ENCODE peak calls at places on chromosomes 1 and 21, in nine cellular contexts. One of them, this sample, is unnamed.

GRCh38 chr21:45294509-45295291 is 7.0 kb upstream of the POFUT2 start:
- DNase-seq in endothelial cell: peak; percentile 37
- DNase-seq in Caco-2: peak; percentile 41
- DNase-seq in RWPE1: no peak
- DNase-seq in Peyer's patch: peak; percentile 81
- DNase-seq in upper lobe of right lung: peak; percentile 77
- DNase-seq in glutamatergic neuron: no peak
- DNase-seq in A549: no peak
- DNase-seq in bronchial epithelial cell: peak; percentile 13
- DNase-seq in this sample: no peak

GRCh38 chr1:241934181-241934815 is 23.3 kb upstream of the BECN2 start:
- DNase-seq in endothelial cell: peak; percentile 43
- DNase-seq in Caco-2: no peak
- DNase-seq in RWPE1: no peak
- DNase-seq in Peyer's patch: no peak
- DNase-seq in upper lobe of right lung: no peak
- DNase-seq in glutamatergic neuron: no peak
- DNase-seq in A549: no peak
- DNase-seq in bronchial epithelial cell: peak; percentile 11
- DNase-seq in this sample: no peak

GRCh38 chr1:187566371-187566770 is 737.6 kb downstream of the PLA2G4A start:
- DNase-seq in endothelial cell: no peak
- DNase-seq in Caco-2: no peak
- DNase-seq in RWPE1: no peak
- DNase-seq in Peyer's patch: no peak
- DNase-seq in upper lobe of right lung: no peak
- DNase-seq in glutamatergic neuron: no peak
- DNase-seq in A549: no peak
- DNase-seq in bronchial epithelial cell: no peak
- DNase-seq in this sample: peak; percentile 32

GRCh38 chr1:226135059-226135651 is 51.4 kb downstream of the ACBD3 start:
- DNase-seq in endothelial cell: no peak
- DNase-seq in Caco-2: no peak
- DNase-seq in RWPE1: no peak
- DNase-seq in Peyer's patch: peak; percentile 77
- DNase-seq in upper lobe of right lung: peak; percentile 89
- DNase-seq in glutamatergic neuron: no peak
- DNase-seq in A549: no peak
- DNase-seq in bronchial epithelial cell: peak; percentile 29
- DNase-seq in this sample: no peak

GRCh38 chr1:76868916-76869315 is 1.6 kb downstream of the ST6GALNAC5 start:
- DNase-seq in endothelial cell: peak; percentile 36
- DNase-seq in Caco-2: no peak
- DNase-seq in RWPE1: no peak
- DNase-seq in Peyer's patch: no peak
- DNase-seq in upper lobe of right lung: no peak
- DNase-seq in glutamatergic neuron: peak; percentile 44
- DNase-seq in A549: no peak
- DNase-seq in bronchial epithelial cell: no peak
- DNase-seq in this sample: no peak

GRCh38 chr1:54402896-54403295 is 3.3 kb downstream of the SSBP3 start:
- DNase-seq in endothelial cell: no peak
- DNase-seq in Caco-2: no peak
- DNase-seq in RWPE1: no peak
- DNase-seq in Peyer's patch: no peak
- DNase-seq in upper lobe of right lung: no peak
- DNase-seq in glutamatergic neuron: no peak
- DNase-seq in A549: no peak
- DNase-seq in bronchial epithelial cell: peak; percentile 59
- DNase-seq in this sample: no peak

GRCh38 chr21:40516336-40516735 is 330.6 kb downstream of the DSCAM start:
- DNase-seq in endothelial cell: peak; percentile 23
- DNase-seq in Caco-2: no peak
- DNase-seq in RWPE1: no peak
- DNase-seq in Peyer's patch: no peak
- DNase-seq in upper lobe of right lung: no peak
- DNase-seq in glutamatergic neuron: no peak
- DNase-seq in A549: no peak
- DNase-seq in bronchial epithelial cell: no peak
- DNase-seq in this sample: no peak

GRCh38 chr21:32807717-32808380 is 36.3 kb upstream of the PAXBP1 start:
- DNase-seq in endothelial cell: no peak
- DNase-seq in Caco-2: no peak
- DNase-seq in RWPE1: peak; percentile 30
- DNase-seq in Peyer's patch: no peak
- DNase-seq in upper lobe of right lung: no peak
- DNase-seq in glutamatergic neuron: no peak
- DNase-seq in A549: no peak
- DNase-seq in bronchial epithelial cell: peak; percentile 30
- DNase-seq in this sample: peak; percentile 62

GRCh38 chr1:97632075-97632474 is 288.8 kb downstream of the DPYD start:
- DNase-seq in endothelial cell: no peak
- DNase-seq in Caco-2: no peak
- DNase-seq in RWPE1: peak; percentile 4
- DNase-seq in Peyer's patch: no peak
- DNase-seq in upper lobe of right lung: no peak
- DNase-seq in glutamatergic neuron: no peak
- DNase-seq in A549: no peak
- DNase-seq in bronchial epithelial cell: peak; percentile 82
- DNase-seq in this sample: peak; percentile 17

GRCh38 chr1:111734426-111734825 is 4.8 kb downstream of the INKA2 start:
- DNase-seq in endothelial cell: no peak
- DNase-seq in Caco-2: no peak
- DNase-seq in RWPE1: no peak
- DNase-seq in Peyer's patch: no peak
- DNase-seq in upper lobe of right lung: no peak
- DNase-seq in glutamatergic neuron: no peak
- DNase-seq in A549: no peak
- DNase-seq in bronchial epithelial cell: no peak
- DNase-seq in this sample: no peak

GRCh38 chr1:8718878-8719361 is 98.5 kb downstream of the RERE start:
- DNase-seq in endothelial cell: no peak
- DNase-seq in Caco-2: no peak
- DNase-seq in RWPE1: no peak
- DNase-seq in Peyer's patch: no peak
- DNase-seq in upper lobe of right lung: no peak
- DNase-seq in glutamatergic neuron: peak; percentile 28
- DNase-seq in A549: no peak
- DNase-seq in bronchial epithelial cell: no peak
- DNase-seq in this sample: no peak
- TF ChIP-seq CTCF in endothelial cell: no peak
- TF ChIP-seq CTCF in Caco-2: no peak
- TF ChIP-seq CTCF in RWPE1: no peak
- TF ChIP-seq CTCF in Peyer's patch: no peak
- TF ChIP-seq CTCF in upper lobe of right lung: no peak
- TF ChIP-seq CTCF in glutamatergic neuron: peak; percentile 33
- TF ChIP-seq CTCF in A549: peak; percentile 44
- TF ChIP-seq CTCF in bronchial epithelial cell: no peak
- TF ChIP-seq CTCF in this sample: no peak

GRCh38 chr21:31683029-31683428 is 23.5 kb downstream of the SOD1 start:
- DNase-seq in endothelial cell: no peak
- DNase-seq in Caco-2: no peak
- DNase-seq in RWPE1: peak; percentile 17
- DNase-seq in Peyer's patch: no peak
- DNase-seq in upper lobe of right lung: no peak
- DNase-seq in glutamatergic neuron: no peak
- DNase-seq in A549: no peak
- DNase-seq in bronchial epithelial cell: no peak
- DNase-seq in this sample: no peak
- TF ChIP-seq CTCF in endothelial cell: no peak
- TF ChIP-seq CTCF in Caco-2: no peak
- TF ChIP-seq CTCF in RWPE1: no peak
- TF ChIP-seq CTCF in Peyer's patch: no peak
- TF ChIP-seq CTCF in upper lobe of right lung: no peak
- TF ChIP-seq CTCF in glutamatergic neuron: no peak
- TF ChIP-seq CTCF in A549: no peak
- TF ChIP-seq CTCF in bronchial epithelial cell: no peak
- TF ChIP-seq CTCF in this sample: no peak

DNA sequence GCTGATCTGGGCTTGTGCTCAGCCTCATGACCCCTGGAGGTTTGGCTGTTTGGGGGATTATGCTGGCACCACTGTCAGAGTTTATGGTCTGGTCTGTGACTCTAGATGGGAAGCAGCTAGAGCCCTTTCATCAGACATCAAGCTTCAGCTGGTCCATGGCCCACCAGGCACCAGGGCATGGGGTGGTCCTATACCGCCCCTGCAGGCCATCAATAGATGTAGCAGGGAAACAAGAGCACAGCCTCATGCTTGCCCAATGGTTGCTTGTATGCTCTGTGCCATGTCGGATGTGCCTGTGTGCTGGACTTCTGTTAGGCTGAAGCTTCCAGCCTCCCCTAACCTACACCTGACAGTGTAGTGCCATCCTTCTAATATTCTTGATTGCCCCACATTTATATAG is 71.1 kb upstream of the CD34 start:
- DNase-seq in endothelial cell: peak; percentile 56
- DNase-seq in Caco-2: peak; percentile 21
- DNase-seq in RWPE1: no peak
- DNase-seq in Peyer's patch: no peak
- DNase-seq in upper lobe of right lung: no peak
- DNase-seq in glutamatergic neuron: peak; percentile 52
- DNase-seq in A549: peak; percentile 40
- DNase-seq in bronchial epithelial cell: no peak
- DNase-seq in this sample: peak; percentile 47
- TF ChIP-seq CTCF in endothelial cell: peak; percentile 78
- TF ChIP-seq CTCF in Caco-2: peak; percentile 53
- TF ChIP-seq CTCF in RWPE1: peak; percentile 14
- TF ChIP-seq CTCF in Peyer's patch: no peak
- TF ChIP-seq CTCF in upper lobe of right lung: peak; percentile 32
- TF ChIP-seq CTCF in glutamatergic neuron: peak; percentile 70
- TF ChIP-seq CTCF in A549: no peak
- TF ChIP-seq CTCF in bronchial epithelial cell: peak; percentile 46
- TF ChIP-seq CTCF in this sample: peak; percentile 40

GRCh38 chr1:3068400-3069361 is at the start of gene PRDM16:
- DNase-seq in endothelial cell: peak; percentile 39
- DNase-seq in Caco-2: peak; percentile 51
- DNase-seq in RWPE1: peak; percentile 38
- DNase-seq in Peyer's patch: no peak
- DNase-seq in upper lobe of right lung: peak; percentile 79
- DNase-seq in glutamatergic neuron: peak; percentile 35
- DNase-seq in A549: peak; percentile 59
- DNase-seq in bronchial epithelial cell: peak; percentile 73
- DNase-seq in this sample: no peak

GRCh38 chr1:3070304-3070653 is 1.3 kb downstream of the PRDM16 start:
- DNase-seq in endothelial cell: no peak
- DNase-seq in Caco-2: no peak
- DNase-seq in RWPE1: no peak
- DNase-seq in Peyer's patch: no peak
- DNase-seq in upper lobe of right lung: no peak
- DNase-seq in glutamatergic neuron: no peak
- DNase-seq in A549: no peak
- DNase-seq in bronchial epithelial cell: no peak
- DNase-seq in this sample: no peak

GRCh38 chr1:3067671-3068399 is 1.2 kb upstream of the PRDM16 start:
- DNase-seq in endothelial cell: no peak
- DNase-seq in Caco-2: no peak
- DNase-seq in RWPE1: no peak
- DNase-seq in Peyer's patch: no peak
- DNase-seq in upper lobe of right lung: peak; percentile 72
- DNase-seq in glutamatergic neuron: peak; percentile 22
- DNase-seq in A549: no peak
- DNase-seq in bronchial epithelial cell: no peak
- DNase-seq in this sample: no peak

GRCh38 chr1:3070654-3071506 is 1.9 kb downstream of the PRDM16 start:
- DNase-seq in endothelial cell: peak; percentile 33
- DNase-seq in Caco-2: no peak
- DNase-seq in RWPE1: no peak
- DNase-seq in Peyer's patch: no peak
- DNase-seq in upper lobe of right lung: peak; percentile 68
- DNase-seq in glutamatergic neuron: peak; percentile 41
- DNase-seq in A549: no peak
- DNase-seq in bronchial epithelial cell: peak; percentile 11
- DNase-seq in this sample: no peak

DNA sequence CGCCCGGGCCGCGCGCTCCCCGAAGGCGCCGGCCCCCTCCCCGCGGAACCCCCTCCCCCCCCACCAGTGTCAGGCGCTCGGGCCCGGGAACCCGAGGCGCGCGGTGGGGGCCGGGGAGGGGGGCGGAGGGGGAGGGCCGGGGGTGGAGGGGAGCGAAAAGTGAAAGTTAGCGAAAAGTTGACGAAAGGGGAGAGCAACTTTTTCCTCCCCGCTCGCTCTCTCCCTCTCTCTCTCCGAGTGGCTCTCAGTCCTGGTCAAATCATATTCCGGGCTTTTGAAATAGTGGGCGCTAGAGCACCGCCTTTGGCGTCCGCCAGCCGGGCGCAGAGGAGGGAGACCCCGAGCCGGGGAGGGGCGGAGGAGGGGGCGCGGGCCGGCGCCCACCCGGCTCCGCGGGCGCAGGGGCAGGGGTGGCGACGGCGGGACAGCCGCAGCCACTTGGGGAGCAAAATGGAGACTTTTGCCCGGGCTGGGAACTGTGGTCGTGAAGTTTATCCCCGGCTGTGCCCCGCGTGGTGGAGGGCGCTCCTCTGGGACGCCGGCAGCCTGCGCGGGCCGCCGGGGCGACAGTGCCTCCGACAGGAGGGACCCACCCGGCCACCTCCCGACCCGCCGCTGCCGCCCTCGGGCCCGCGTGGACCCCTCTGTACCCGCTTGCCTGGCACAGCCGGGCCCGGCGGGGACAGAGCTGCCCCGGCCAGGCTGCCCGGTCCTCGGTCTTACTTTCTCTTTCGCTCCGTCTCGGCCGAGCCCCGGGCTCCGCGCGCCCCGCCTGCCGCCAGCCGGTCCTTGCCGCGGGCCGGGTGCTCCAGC is 694 bp downstream of the PRDM16 start:
- DNase-seq in endothelial cell: peak; percentile 51
- DNase-seq in Caco-2: peak; percentile 68
- DNase-seq in RWPE1: peak; percentile 23
- DNase-seq in Peyer's patch: no peak
- DNase-seq in upper lobe of right lung: peak; percentile 76
- DNase-seq in glutamatergic neuron: peak; percentile 40
- DNase-seq in A549: peak; percentile 37
- DNase-seq in bronchial epithelial cell: peak; percentile 27
- DNase-seq in this sample: no peak
- TF ChIP-seq CTCF in endothelial cell: no peak
- TF ChIP-seq CTCF in Caco-2: peak; percentile 40
- TF ChIP-seq CTCF in RWPE1: peak; percentile 21
- TF ChIP-seq CTCF in Peyer's patch: no peak
- TF ChIP-seq CTCF in upper lobe of right lung: peak; percentile 36
- TF ChIP-seq CTCF in glutamatergic neuron: no peak
- TF ChIP-seq CTCF in A549: peak; percentile 52
- TF ChIP-seq CTCF in bronchial epithelial cell: peak; percentile 43
- TF ChIP-seq CTCF in this sample: no peak

This sample was measured in MCF 10A.